ENCODE peak calls at places on chromosomes 5 and 9, in ten cellular contexts. Q is A549; W is 8988T; Z is A172; T is stimulated activated CD4-positive, alpha-beta T cell treated with anti-CD3 and anti-CD28 coated beads, Interleukin-15, amount 100 ng/mL, for 1 hour; D is GM23338; I is DMS153; E is stimulated activated CD8-positive, alpha-beta memory T cell treated with anti-CD3 and anti-CD28 coated beads, Interleukin-15, amount 100 ng/mL, for 48 hours; U is anterior cingulate cortex; C is SJSA1. Y is an unnamed sample.

GRCh38 chr9:120856700-120857099 is 14.0 kb upstream of the PSMD5 start:
- DNase-seq in D (no peak), E (no peak), Z (no peak), Q (no peak), I (peak; percentile 59), W (no peak), T (no peak), U (no peak), C (no peak), Y (no peak)

GRCh38 chr9:137167113-137167751 is 2.6 kb downstream of the LRRC26 start:
- DNase-seq in T (no peak), E (no peak), U (no peak), Z (no peak), Q (no peak), I (no peak), D (peak; percentile 19), C (no peak), W (no peak), Y (no peak)

GRCh38 chr5:337565-338130 is 16.1 kb downstream of the AHRR start:
- DNase-seq in U (no peak), E (no peak), Z (peak; percentile 18), W (peak; percentile 76), T (no peak), Q (peak; percentile 70), D (peak; percentile 80), I (peak; percentile 93), C (no peak), Y (no peak)

GRCh38 chr5:30768061-30768460 is 425.4 kb upstream of the CDH6 start:
- DNase-seq in U (no peak), D (no peak), E (no peak), T (no peak), I (no peak), W (no peak), C (no peak), Q (no peak), Z (no peak), Y (no peak)

GRCh38 chr5:156800982-156801381 is 49.1 kb upstream of the PPP1R2B start:
- DNase-seq in I (no peak), Z (no peak), E (no peak), U (peak; percentile 0), C (no peak), W (no peak), T (no peak), Q (no peak), D (peak; percentile 72), Y (no peak)

GRCh38 chr5:107549567-107549966 is 121.2 kb downstream of the EFNA5 start:
- DNase-seq in C (no peak), E (no peak), Z (no peak), D (no peak), Q (no peak), U (no peak), W (no peak), T (no peak), I (no peak), Y (no peak)

GRCh38 chr5:141846031-141846430 is 32.2 kb downstream of the PCDH1 start:
- DNase-seq in I (no peak), Z (no peak), Q (no peak), C (no peak), W (no peak), D (peak; percentile 80), T (no peak), U (peak; percentile 87), E (no peak), Y (no peak)

GRCh38 chr9:109014267-109015025 is 1.1 kb upstream of the CTNNAL1 start:
- DNase-seq in Q (peak; percentile 17), U (no peak), E (no peak), C (no peak), Z (no peak), D (peak; percentile 50), I (no peak), T (no peak), W (no peak), Y (no peak)

GRCh38 chr5:122367445-122367844 is 55.4 kb downstream of the SNCAIP start:
- DNase-seq in E (no peak), I (no peak), Q (no peak), T (no peak), Z (no peak), W (no peak), U (no peak), C (no peak), D (no peak), Y (no peak)

GRCh38 chr9:93660647-93661046 is 84.3 kb downstream of the PHF2 start:
- DNase-seq in D (no peak), W (no peak), Z (no peak), Q (no peak), T (no peak), U (no peak), I (no peak), C (no peak), E (no peak), Y (no peak)

Y was measured in progenitor cell of endocrine pancreas.